ENCODE peak calls at places on chromosomes 3 and 15, in seven cellular contexts. One of them, this sample, is unnamed.

GRCh38 chr3:134874737-134875413 is 79.8 kb downstream of the EPHB1 start:
- DNase-seq in transverse colon: no peak
- DNase-seq in Jurkat, Clone E6-1: no peak
- DNase-seq in astrocyte of the cerebellum: no peak
- DNase-seq in gastrocnemius medialis: no peak
- DNase-seq in adrenal gland: no peak
- DNase-seq in upper lobe of right lung: no peak
- DNase-seq in this sample: peak; percentile 50

GRCh38 chr3:72482589-72483249 is 365.5 kb downstream of the SHQ1 start:
- DNase-seq in gastrocnemius medialis: peak; percentile 91
- DNase-seq in astrocyte of the cerebellum: peak; percentile 42
- DNase-seq in adrenal gland: peak; percentile 88
- DNase-seq in Jurkat, Clone E6-1: no peak
- DNase-seq in upper lobe of right lung: peak; percentile 82
- DNase-seq in transverse colon: peak; percentile 74
- DNase-seq in this sample: peak; percentile 81

GRCh38 chr3:129182390-129183180 is 1.1 kb downstream of the CNBP start:
- DNase-seq in transverse colon: peak; percentile 24
- DNase-seq in upper lobe of right lung: no peak
- DNase-seq in gastrocnemius medialis: no peak
- DNase-seq in astrocyte of the cerebellum: peak; percentile 65
- DNase-seq in Jurkat, Clone E6-1: no peak
- DNase-seq in adrenal gland: no peak
- DNase-seq in this sample: no peak

GRCh38 chr3:160671231-160671630 is 5.7 kb upstream of the ARL14 start:
- DNase-seq in adrenal gland: no peak
- DNase-seq in Jurkat, Clone E6-1: no peak
- DNase-seq in gastrocnemius medialis: no peak
- DNase-seq in transverse colon: peak; percentile 10
- DNase-seq in upper lobe of right lung: no peak
- DNase-seq in astrocyte of the cerebellum: no peak
- DNase-seq in this sample: no peak

GRCh38 chr15:40055576-40056293 is 16.8 kb upstream of the SRP14 start:
- DNase-seq in adrenal gland: no peak
- DNase-seq in upper lobe of right lung: no peak
- DNase-seq in Jurkat, Clone E6-1: peak; percentile 72
- DNase-seq in astrocyte of the cerebellum: no peak
- DNase-seq in transverse colon: no peak
- DNase-seq in gastrocnemius medialis: peak; percentile 82
- DNase-seq in this sample: no peak

GRCh38 chr3:166110102-166110501 is 272.9 kb upstream of the BCHE start:
- DNase-seq in Jurkat, Clone E6-1: no peak
- DNase-seq in astrocyte of the cerebellum: no peak
- DNase-seq in adrenal gland: no peak
- DNase-seq in gastrocnemius medialis: no peak
- DNase-seq in upper lobe of right lung: no peak
- DNase-seq in transverse colon: no peak
- DNase-seq in this sample: no peak

GRCh38 chr15:31263751-31264533 is 62.7 kb upstream of the KLF13 start:
- DNase-seq in Jurkat, Clone E6-1: peak; percentile 81
- DNase-seq in adrenal gland: peak; percentile 67
- DNase-seq in gastrocnemius medialis: peak; percentile 58
- DNase-seq in transverse colon: peak; percentile 91
- DNase-seq in astrocyte of the cerebellum: no peak
- DNase-seq in upper lobe of right lung: peak; percentile 91
- DNase-seq in this sample: peak; percentile 85

GRCh38 chr3:8581806-8582436 is 62.7 kb downstream of the SSUH2 start:
- DNase-seq in astrocyte of the cerebellum: no peak
- DNase-seq in adrenal gland: no peak
- DNase-seq in transverse colon: no peak
- DNase-seq in gastrocnemius medialis: no peak
- DNase-seq in upper lobe of right lung: no peak
- DNase-seq in Jurkat, Clone E6-1: no peak
- DNase-seq in this sample: no peak

GRCh38 chr3:142735462-142735861 is 11.6 kb downstream of the TRPC1 start:
- DNase-seq in Jurkat, Clone E6-1: no peak
- DNase-seq in gastrocnemius medialis: no peak
- DNase-seq in transverse colon: no peak
- DNase-seq in astrocyte of the cerebellum: no peak
- DNase-seq in adrenal gland: no peak
- DNase-seq in upper lobe of right lung: no peak
- DNase-seq in this sample: no peak

GRCh38 chr3:74349035-74349434 is 265.4 kb downstream of the CNTN3 start:
- DNase-seq in gastrocnemius medialis: no peak
- DNase-seq in upper lobe of right lung: no peak
- DNase-seq in Jurkat, Clone E6-1: no peak
- DNase-seq in astrocyte of the cerebellum: no peak
- DNase-seq in transverse colon: no peak
- DNase-seq in adrenal gland: no peak
- DNase-seq in this sample: no peak

GRCh38 chr3:107543666-107544065 is 20.9 kb downstream of the BBX start:
- DNase-seq in astrocyte of the cerebellum: no peak
- DNase-seq in transverse colon: no peak
- DNase-seq in gastrocnemius medialis: no peak
- DNase-seq in upper lobe of right lung: no peak
- DNase-seq in Jurkat, Clone E6-1: no peak
- DNase-seq in adrenal gland: no peak
- DNase-seq in this sample: no peak

GRCh38 chr15:62021991-62022600 is 38.2 kb downstream of the VPS13C start:
- DNase-seq in astrocyte of the cerebellum: no peak
- DNase-seq in upper lobe of right lung: no peak
- DNase-seq in Jurkat, Clone E6-1: peak; percentile 18
- DNase-seq in adrenal gland: no peak
- DNase-seq in gastrocnemius medialis: no peak
- DNase-seq in transverse colon: no peak
- DNase-seq in this sample: no peak

GRCh38 chr15:91142097-91142744 is 42.2 kb downstream of the SV2B start:
- DNase-seq in upper lobe of right lung: no peak
- DNase-seq in adrenal gland: no peak
- DNase-seq in transverse colon: no peak
- DNase-seq in Jurkat, Clone E6-1: no peak
- DNase-seq in gastrocnemius medialis: no peak
- DNase-seq in astrocyte of the cerebellum: no peak
- DNase-seq in this sample: no peak

GRCh38 chr3:17730318-17730967 is 12.0 kb downstream of the TBC1D5 start:
- DNase-seq in Jurkat, Clone E6-1: no peak
- DNase-seq in adrenal gland: no peak
- DNase-seq in upper lobe of right lung: no peak
- DNase-seq in transverse colon: peak; percentile 50
- DNase-seq in gastrocnemius medialis: no peak
- DNase-seq in astrocyte of the cerebellum: peak; percentile 57
- DNase-seq in this sample: no peak

GRCh38 chr3:36124118-36124796 is 256.0 kb upstream of the STAC start:
- DNase-seq in transverse colon: no peak
- DNase-seq in adrenal gland: peak; percentile 15
- DNase-seq in Jurkat, Clone E6-1: no peak
- DNase-seq in gastrocnemius medialis: no peak
- DNase-seq in astrocyte of the cerebellum: peak; percentile 67
- DNase-seq in upper lobe of right lung: no peak
- DNase-seq in this sample: no peak

GRCh38 chr3:23776352-23776891 is 29.3 kb upstream of the UBE2E1 start:
- DNase-seq in upper lobe of right lung: no peak
- DNase-seq in transverse colon: no peak
- DNase-seq in Jurkat, Clone E6-1: no peak
- DNase-seq in astrocyte of the cerebellum: peak; percentile 57
- DNase-seq in gastrocnemius medialis: no peak
- DNase-seq in adrenal gland: no peak
- DNase-seq in this sample: no peak

GRCh38 chr3:57872606-57873005 is 116.5 kb downstream of the SLMAP start:
- DNase-seq in transverse colon: no peak
- DNase-seq in astrocyte of the cerebellum: no peak
- DNase-seq in gastrocnemius medialis: no peak
- DNase-seq in upper lobe of right lung: no peak
- DNase-seq in adrenal gland: no peak
- DNase-seq in Jurkat, Clone E6-1: no peak
- DNase-seq in this sample: no peak

GRCh38 chr15:81293728-81294500 is 30.0 kb downstream of the STARD5 start:
- DNase-seq in gastrocnemius medialis: no peak
- DNase-seq in astrocyte of the cerebellum: no peak
- DNase-seq in Jurkat, Clone E6-1: peak; percentile 96
- DNase-seq in upper lobe of right lung: no peak
- DNase-seq in adrenal gland: no peak
- DNase-seq in transverse colon: peak; percentile 65
- DNase-seq in this sample: no peak

GRCh38 chr3:186609247-186609868 is 3.5 kb upstream of the AHSG start:
- DNase-seq in adrenal gland: no peak
- DNase-seq in Jurkat, Clone E6-1: no peak
- DNase-seq in upper lobe of right lung: no peak
- DNase-seq in transverse colon: no peak
- DNase-seq in gastrocnemius medialis: no peak
- DNase-seq in astrocyte of the cerebellum: no peak
- DNase-seq in this sample: no peak

GRCh38 chr3:87576752-87577151 is 300.4 kb upstream of the POU1F1 start:
- DNase-seq in upper lobe of right lung: no peak
- DNase-seq in astrocyte of the cerebellum: no peak
- DNase-seq in transverse colon: no peak
- DNase-seq in Jurkat, Clone E6-1: no peak
- DNase-seq in adrenal gland: no peak
- DNase-seq in gastrocnemius medialis: no peak
- DNase-seq in this sample: no peak

GRCh38 chr3:71103430-71103881 is 480.1 kb downstream of the FOXP1 start:
- DNase-seq in transverse colon: peak; percentile 47
- DNase-seq in astrocyte of the cerebellum: peak; percentile 39
- DNase-seq in gastrocnemius medialis: no peak
- DNase-seq in upper lobe of right lung: peak; percentile 66
- DNase-seq in Jurkat, Clone E6-1: no peak
- DNase-seq in adrenal gland: peak; percentile 26
- DNase-seq in this sample: no peak

GRCh38 chr3:64457811-64458210 is 230.0 kb downstream of the ADAMTS9 start:
- DNase-seq in astrocyte of the cerebellum: no peak
- DNase-seq in upper lobe of right lung: no peak
- DNase-seq in adrenal gland: no peak
- DNase-seq in Jurkat, Clone E6-1: no peak
- DNase-seq in gastrocnemius medialis: no peak
- DNase-seq in transverse colon: no peak
- DNase-seq in this sample: no peak

GRCh38 chr15:55110446-55110845 is 86.3 kb downstream of the RSL24D1 start:
- DNase-seq in gastrocnemius medialis: no peak
- DNase-seq in adrenal gland: no peak
- DNase-seq in transverse colon: no peak
- DNase-seq in upper lobe of right lung: no peak
- DNase-seq in Jurkat, Clone E6-1: no peak
- DNase-seq in astrocyte of the cerebellum: no peak
- DNase-seq in this sample: no peak

GRCh38 chr3:61571516-61572336 is 10.4 kb downstream of the PTPRG start:
- DNase-seq in gastrocnemius medialis: peak; percentile 53
- DNase-seq in astrocyte of the cerebellum: peak; percentile 94
- DNase-seq in adrenal gland: no peak
- DNase-seq in transverse colon: no peak
- DNase-seq in Jurkat, Clone E6-1: no peak
- DNase-seq in upper lobe of right lung: no peak
- DNase-seq in this sample: no peak

GRCh38 chr15:40412095-40412759 is 6.6 kb downstream of the IVD start:
- DNase-seq in transverse colon: peak; percentile 83
- DNase-seq in Jurkat, Clone E6-1: no peak
- DNase-seq in gastrocnemius medialis: no peak
- DNase-seq in adrenal gland: peak; percentile 51
- DNase-seq in astrocyte of the cerebellum: no peak
- DNase-seq in upper lobe of right lung: no peak
- DNase-seq in this sample: peak; percentile 36

GRCh38 chr15:79978694-79979519 is 7.9 kb upstream of the BCL2A1 start:
- DNase-seq in adrenal gland: no peak
- DNase-seq in transverse colon: no peak
- DNase-seq in upper lobe of right lung: no peak
- DNase-seq in Jurkat, Clone E6-1: no peak
- DNase-seq in astrocyte of the cerebellum: no peak
- DNase-seq in gastrocnemius medialis: no peak
- DNase-seq in this sample: no peak

GRCh38 chr3:14216257-14217048 is 37.8 kb downstream of the LSM3 start:
- DNase-seq in gastrocnemius medialis: no peak
- DNase-seq in astrocyte of the cerebellum: peak; percentile 53
- DNase-seq in adrenal gland: peak; percentile 33
- DNase-seq in transverse colon: no peak
- DNase-seq in Jurkat, Clone E6-1: peak; percentile 89
- DNase-seq in upper lobe of right lung: no peak
- DNase-seq in this sample: no peak
- H3K4me3 ChIP-seq in gastrocnemius medialis: peak overlapping the region; percentile 58
- H3K4me3 ChIP-seq in astrocyte of the cerebellum: peak overlapping the region; percentile 31
- H3K4me3 ChIP-seq in adrenal gland: no peak overlapping the region
- H3K4me3 ChIP-seq in transverse colon: no peak overlapping the region
- H3K4me3 ChIP-seq in Jurkat, Clone E6-1: peak overlapping the region; percentile 61
- H3K4me3 ChIP-seq in upper lobe of right lung: peak overlapping the region; percentile 11
- H3K4me3 ChIP-seq in this sample: no peak overlapping the region

GRCh38 chr3:175433026-175433668 is 574.0 kb downstream of the NAALADL2 start:
- DNase-seq in adrenal gland: no peak
- DNase-seq in gastrocnemius medialis: no peak
- DNase-seq in transverse colon: no peak
- DNase-seq in Jurkat, Clone E6-1: no peak
- DNase-seq in upper lobe of right lung: no peak
- DNase-seq in astrocyte of the cerebellum: no peak
- DNase-seq in this sample: no peak

GRCh38 chr3:175430975-175431374 is 571.8 kb downstream of the NAALADL2 start:
- DNase-seq in gastrocnemius medialis: no peak
- DNase-seq in upper lobe of right lung: no peak
- DNase-seq in astrocyte of the cerebellum: no peak
- DNase-seq in transverse colon: no peak
- DNase-seq in adrenal gland: no peak
- DNase-seq in Jurkat, Clone E6-1: no peak
- DNase-seq in this sample: no peak

GRCh38 chr3:175434591-175434990 is 575.5 kb downstream of the NAALADL2 start:
- DNase-seq in gastrocnemius medialis: no peak
- DNase-seq in astrocyte of the cerebellum: no peak
- DNase-seq in Jurkat, Clone E6-1: no peak
- DNase-seq in transverse colon: no peak
- DNase-seq in adrenal gland: no peak
- DNase-seq in upper lobe of right lung: no peak
- DNase-seq in this sample: no peak

GRCh38 chr3:175431396-175431795 is 572.3 kb downstream of the NAALADL2 start:
- DNase-seq in Jurkat, Clone E6-1: no peak
- DNase-seq in transverse colon: peak; percentile 9
- DNase-seq in upper lobe of right lung: no peak
- DNase-seq in adrenal gland: no peak
- DNase-seq in astrocyte of the cerebellum: no peak
- DNase-seq in gastrocnemius medialis: no peak
- DNase-seq in this sample: no peak

GRCh38 chr3:175432338-175433025 is 573.3 kb downstream of the NAALADL2 start:
- DNase-seq in gastrocnemius medialis: no peak
- DNase-seq in transverse colon: no peak
- DNase-seq in Jurkat, Clone E6-1: no peak
- DNase-seq in adrenal gland: no peak
- DNase-seq in astrocyte of the cerebellum: peak; percentile 64
- DNase-seq in upper lobe of right lung: no peak
- DNase-seq in this sample: no peak
- H3K4me3 ChIP-seq in gastrocnemius medialis: no peak overlapping the region
- H3K4me3 ChIP-seq in transverse colon: no peak overlapping the region
- H3K4me3 ChIP-seq in Jurkat, Clone E6-1: no peak overlapping the region
- H3K4me3 ChIP-seq in adrenal gland: no peak overlapping the region
- H3K4me3 ChIP-seq in astrocyte of the cerebellum: no peak overlapping the region
- H3K4me3 ChIP-seq in upper lobe of right lung: no peak overlapping the region
- H3K4me3 ChIP-seq in this sample: no peak overlapping the region

GRCh38 chr15:75069301-75069925 is 46.0 kb downstream of the PPCDC start:
- DNase-seq in adrenal gland: peak; percentile 15
- DNase-seq in gastrocnemius medialis: no peak
- DNase-seq in astrocyte of the cerebellum: no peak
- DNase-seq in Jurkat, Clone E6-1: no peak
- DNase-seq in transverse colon: no peak
- DNase-seq in upper lobe of right lung: peak; percentile 42
- DNase-seq in this sample: no peak
- H3K4me3 ChIP-seq in adrenal gland: no peak overlapping the region
- H3K4me3 ChIP-seq in gastrocnemius medialis: no peak overlapping the region
- H3K4me3 ChIP-seq in astrocyte of the cerebellum: no peak overlapping the region
- H3K4me3 ChIP-seq in Jurkat, Clone E6-1: no peak overlapping the region
- H3K4me3 ChIP-seq in transverse colon: no peak overlapping the region
- H3K4me3 ChIP-seq in upper lobe of right lung: no peak overlapping the region
- H3K4me3 ChIP-seq in this sample: no peak overlapping the region

GRCh38 chr3:170043506-170043905 is 5.7 kb downstream of the GPR160 start:
- DNase-seq in Jurkat, Clone E6-1: no peak
- DNase-seq in gastrocnemius medialis: no peak
- DNase-seq in adrenal gland: no peak
- DNase-seq in transverse colon: no peak
- DNase-seq in astrocyte of the cerebellum: no peak
- DNase-seq in upper lobe of right lung: no peak
- DNase-seq in this sample: no peak
- H3K4me3 ChIP-seq in Jurkat, Clone E6-1: no peak overlapping the region
- H3K4me3 ChIP-seq in gastrocnemius medialis: no peak overlapping the region
- H3K4me3 ChIP-seq in adrenal gland: no peak overlapping the region
- H3K4me3 ChIP-seq in transverse colon: no peak overlapping the region
- H3K4me3 ChIP-seq in astrocyte of the cerebellum: no peak overlapping the region
- H3K4me3 ChIP-seq in upper lobe of right lung: no peak overlapping the region
- H3K4me3 ChIP-seq in this sample: no peak overlapping the region

This sample was measured in suprapubic skin.